ENCODE peak calls at places on chromosome 10, in eight cellular contexts. X is uterus, O is upper lobe of right lung, S is Caco-2, U is WTC11, Z is heart left ventricle, M is foreskin fibroblast, A is HFF-Myc. R is an unnamed sample.

GRCh38 chr10:123848564-123849457 is 42.8 kb downstream of the CPXM2 start:
- DNase-seq in A (no peak), U (no peak), Z (no peak), S (no peak), O (no peak), M (no peak), X (no peak), R (no peak)

GRCh38 chr10:102811346-102811745 is 25.9 kb downstream of the CYP17A1 start:
- DNase-seq in X (no peak), Z (no peak), A (no peak), U (no peak), M (no peak), S (no peak), O (no peak), R (no peak)

GRCh38 chr10:1323951-1324350 is 267.8 kb downstream of the WDR37 start:
- DNase-seq in A (no peak), M (no peak), Z (no peak), X (no peak), O (no peak), U (no peak), S (no peak), R (no peak)

GRCh38 chr10:84706875-84707274 is 378.5 kb downstream of the CCSER2 start:
- DNase-seq in X (no peak), S (no peak), Z (no peak), O (no peak), A (no peak), M (no peak), U (no peak), R (no peak)

GRCh38 chr10:11232222-11232961 is 214.7 kb downstream of the CELF2 start:
- DNase-seq in X (no peak), Z (no peak), U (no peak), S (no peak), M (no peak), O (no peak), A (no peak), R (no peak)

GRCh38 chr10:119041332-119041731 is 11.8 kb downstream of the NANOS1 start:
- DNase-seq in S (no peak), O (no peak), U (no peak), A (no peak), M (no peak), X (no peak), Z (no peak), R (no peak)

GRCh38 chr10:46539596-46540411 is 16.7 kb downstream of the GPRIN2 start:
- DNase-seq in S (peak), U (peak), O (peak), X (peak), M (no peak), A (no peak), Z (peak), R (peak)

GRCh38 chr10:104117839-104118323 is 4.1 kb upstream of the SFR1 start:
- DNase-seq in U (no peak), O (no peak), Z (no peak), A (no peak), X (no peak), M (no peak), S (no peak), R (no peak)

GRCh38 chr10:128045833-128046120 is 80.4 kb downstream of the MKI67 start:
- DNase-seq in U (no peak), M (no peak), X (no peak), A (no peak), S (no peak), O (no peak), Z (no peak), R (no peak)

GRCh38 chr10:128046156-128046933 is 79.9 kb downstream of the MKI67 start:
- DNase-seq in A (no peak), M (no peak), Z (peak), O (peak), X (no peak), S (no peak), U (no peak), R (peak)

GRCh38 chr10:128046934-128047251 is 79.3 kb downstream of the MKI67 start:
- DNase-seq in Z (peak), A (no peak), X (no peak), M (no peak), O (no peak), S (no peak), U (no peak), R (peak)

GRCh38 chr10:128047991-128048826 is 78.0 kb downstream of the MKI67 start:
- DNase-seq in U (no peak), X (no peak), O (no peak), Z (peak), A (no peak), M (no peak), S (no peak), R (peak)

DNA sequence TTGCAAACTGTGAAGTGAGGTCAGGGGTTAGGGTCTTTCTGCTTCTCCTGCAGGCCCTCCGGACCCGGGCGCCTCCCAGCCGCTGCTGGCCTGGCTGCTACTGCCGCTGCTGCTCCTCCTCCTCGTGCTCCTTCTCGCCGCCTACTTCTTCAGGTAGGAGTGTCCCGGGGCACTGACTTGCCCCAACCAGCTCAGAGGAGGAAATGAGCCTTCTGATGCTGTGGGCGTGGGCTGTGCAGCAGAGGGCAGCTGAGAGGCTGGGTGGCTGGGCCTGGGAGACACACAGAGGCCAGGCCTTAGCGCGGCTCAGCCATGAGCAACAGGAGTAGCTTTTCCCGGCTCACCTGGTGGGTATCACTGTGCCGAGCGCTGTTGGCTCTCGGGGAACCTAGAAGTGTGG is 78.9 kb downstream of the MKI67 start:
- DNase-seq in X (no peak), O (peak), S (no peak), U (peak), M (no peak), Z (peak), A (no peak), R (peak)
- TF ChIP-seq CTCF in X (no peak), O (no peak), S (no peak), U (no peak), M (no peak), Z (no peak), A (no peak), R (no peak)

DNA sequence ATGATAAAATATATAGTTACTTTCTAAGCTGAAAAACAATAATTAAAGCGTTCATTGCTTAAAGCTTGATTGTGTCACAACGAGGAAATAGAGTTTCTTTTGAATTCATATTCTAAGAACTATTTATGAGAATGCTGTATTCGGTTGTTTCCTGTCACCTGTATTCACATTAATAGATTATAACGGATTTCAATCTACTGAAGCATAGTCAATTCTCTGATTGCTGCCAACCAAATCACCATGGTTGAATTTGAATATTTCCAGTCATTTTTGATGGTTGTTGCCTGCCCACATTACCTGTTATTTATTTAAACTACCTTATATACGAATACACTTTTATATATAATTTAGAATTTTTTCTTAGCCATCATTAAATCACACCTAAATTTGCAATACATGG is 22.0 kb downstream of the IL2RA start:
- DNase-seq in U (no peak), S (no peak), A (no peak), M (no peak), O (no peak), X (no peak), Z (no peak), R (no peak)
- TF ChIP-seq CTCF in U (no peak), S (no peak), A (no peak), M (no peak), O (no peak), X (no peak), Z (no peak), R (no peak)

DNA sequence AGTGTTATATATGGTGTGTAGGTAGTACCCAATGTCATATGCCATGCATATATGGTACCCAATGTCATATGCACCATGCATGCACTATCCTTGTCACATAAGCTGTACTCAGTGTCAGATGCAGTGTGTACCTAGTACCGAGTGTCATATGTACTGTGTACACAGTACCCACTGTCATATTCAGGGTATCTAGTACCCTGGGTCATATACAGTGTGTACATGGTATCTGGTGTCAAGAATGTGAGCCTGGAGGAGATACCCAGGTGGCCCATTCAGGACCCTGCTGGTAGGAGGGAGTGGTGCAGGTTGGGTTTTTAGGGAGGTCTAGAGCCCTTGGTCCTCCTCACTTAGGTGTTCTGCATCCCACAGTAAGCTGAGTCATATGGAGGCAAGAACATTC is 1.8 kb downstream of the ZMYND11 start:
- DNase-seq in A (no peak), S (peak), U (peak), Z (no peak), M (no peak), O (no peak), X (no peak), R (no peak)
- TF ChIP-seq CTCF in A (peak), S (peak), U (peak), Z (no peak), M (peak), O (peak), X (no peak), R (peak)

GRCh38 chr10:62707810-62708209 is 96.7 kb upstream of the ADO start:
- DNase-seq in A (no peak), S (no peak), M (no peak), U (no peak), Z (no peak), X (no peak), O (no peak), R (no peak)

GRCh38 chr10:62709200-62709599 is 95.3 kb upstream of the ADO start:
- DNase-seq in M (no peak), X (no peak), U (no peak), Z (no peak), A (no peak), S (no peak), O (no peak), R (no peak)

GRCh38 chr10:62710182-62710581 is 94.3 kb upstream of the ADO start:
- DNase-seq in X (no peak), M (no peak), Z (no peak), A (no peak), S (no peak), U (no peak), O (no peak), R (no peak)

GRCh38 chr10:62705789-62706188 is 98.7 kb upstream of the ADO start:
- DNase-seq in X (no peak), M (no peak), Z (no peak), O (no peak), U (no peak), A (no peak), S (no peak), R (no peak)

GRCh38 chr10:62708569-62708968 is 96.0 kb upstream of the ADO start:
- DNase-seq in U (no peak), A (no peak), O (no peak), S (no peak), X (no peak), Z (no peak), M (no peak), R (no peak)
- TF ChIP-seq CTCF in U (no peak), A (no peak), O (no peak), S (no peak), X (no peak), Z (no peak), M (no peak), R (no peak)

GRCh38 chr10:125066704-125067447 is 93.5 kb downstream of the CTBP2 start:
- DNase-seq in S (no peak), U (no peak), Z (no peak), A (no peak), X (no peak), M (no peak), O (no peak), R (peak)

GRCh38 chr10:125067764-125068163 is 92.6 kb downstream of the CTBP2 start:
- DNase-seq in X (no peak), O (peak), Z (no peak), A (no peak), S (no peak), M (no peak), U (no peak), R (peak)

GRCh38 chr10:125063256-125063945 is 97.0 kb downstream of the CTBP2 start:
- DNase-seq in O (no peak), A (no peak), X (peak), S (no peak), Z (no peak), M (no peak), U (no peak), R (peak)

GRCh38 chr10:125062244-125063208 is 97.8 kb downstream of the CTBP2 start:
- DNase-seq in A (no peak), M (peak), Z (peak), U (no peak), X (no peak), S (no peak), O (no peak), R (peak)

GRCh38 chr10:125064681-125065492 is 95.5 kb downstream of the CTBP2 start:
- DNase-seq in U (no peak), M (no peak), S (peak), Z (no peak), A (no peak), X (no peak), O (peak), R (peak)
- TF ChIP-seq CTCF in U (no peak), M (no peak), S (no peak), Z (no peak), A (no peak), X (no peak), O (no peak), R (no peak)

GRCh38 chr10:29240991-29241660 is 47.7 kb upstream of the LYZL1 start:
- DNase-seq in X (peak), U (no peak), M (peak), A (no peak), Z (no peak), S (no peak), O (no peak), R (no peak)

GRCh38 chr10:29241925-29242324 is 46.9 kb upstream of the LYZL1 start:
- DNase-seq in Z (no peak), M (no peak), X (no peak), O (no peak), S (no peak), A (no peak), U (no peak), R (no peak)

GRCh38 chr10:29237786-29238185 is 51.1 kb upstream of the LYZL1 start:
- DNase-seq in S (peak), Z (no peak), U (no peak), M (no peak), O (no peak), A (no peak), X (no peak), R (no peak)

GRCh38 chr10:29238531-29239080 is 50.3 kb upstream of the LYZL1 start:
- DNase-seq in A (no peak), M (no peak), Z (no peak), X (no peak), U (no peak), S (peak), O (no peak), R (no peak)

DNA sequence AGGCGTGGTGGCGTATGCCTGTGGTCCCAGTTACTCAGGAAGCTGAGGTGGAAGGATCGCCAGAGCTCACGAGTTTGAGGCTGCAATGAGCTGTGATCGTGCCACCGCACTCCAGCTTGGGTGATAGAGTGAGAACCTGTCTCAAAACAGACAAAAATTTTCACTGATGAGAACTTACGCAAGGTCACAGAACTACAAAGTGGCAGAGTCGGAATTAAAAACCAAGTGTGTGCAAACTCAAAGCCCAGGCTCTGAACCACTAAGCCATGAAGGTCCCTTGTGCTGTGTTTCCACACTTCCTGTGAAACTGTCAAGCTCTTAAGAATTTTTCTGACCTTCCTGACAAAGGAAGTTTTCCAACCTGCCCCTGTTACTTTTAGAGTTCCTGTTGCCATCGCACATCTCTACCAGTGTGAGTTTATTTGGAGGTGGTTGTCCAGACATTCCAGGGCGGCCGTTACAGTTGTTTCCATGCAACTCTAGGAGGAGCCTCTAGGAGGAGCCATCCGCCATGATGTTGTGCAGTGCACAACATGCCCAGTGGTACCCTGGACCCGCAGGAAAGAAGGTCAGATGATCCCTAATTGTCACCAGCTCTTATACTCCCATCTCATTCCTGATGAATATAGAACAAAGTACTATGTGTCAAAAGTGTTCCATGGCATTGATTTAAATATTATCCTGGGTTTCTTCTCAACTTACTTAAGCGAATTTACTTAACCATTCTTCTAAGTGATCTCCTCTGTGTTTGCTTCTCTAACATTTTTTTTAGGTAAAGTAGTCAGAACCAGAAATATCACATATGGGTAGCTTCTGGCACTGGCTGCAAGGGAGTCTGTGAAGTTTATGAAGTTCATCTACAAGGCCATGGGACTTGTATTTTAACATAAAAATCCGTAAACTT is 49.0 kb upstream of the LYZL1 start:
- DNase-seq in O (no peak), S (peak), X (no peak), M (no peak), U (peak), A (no peak), Z (peak), R (no peak)
- TF ChIP-seq CTCF in O (peak), S (peak), X (peak), M (peak), U (peak), A (peak), Z (peak), R (peak)

DNA sequence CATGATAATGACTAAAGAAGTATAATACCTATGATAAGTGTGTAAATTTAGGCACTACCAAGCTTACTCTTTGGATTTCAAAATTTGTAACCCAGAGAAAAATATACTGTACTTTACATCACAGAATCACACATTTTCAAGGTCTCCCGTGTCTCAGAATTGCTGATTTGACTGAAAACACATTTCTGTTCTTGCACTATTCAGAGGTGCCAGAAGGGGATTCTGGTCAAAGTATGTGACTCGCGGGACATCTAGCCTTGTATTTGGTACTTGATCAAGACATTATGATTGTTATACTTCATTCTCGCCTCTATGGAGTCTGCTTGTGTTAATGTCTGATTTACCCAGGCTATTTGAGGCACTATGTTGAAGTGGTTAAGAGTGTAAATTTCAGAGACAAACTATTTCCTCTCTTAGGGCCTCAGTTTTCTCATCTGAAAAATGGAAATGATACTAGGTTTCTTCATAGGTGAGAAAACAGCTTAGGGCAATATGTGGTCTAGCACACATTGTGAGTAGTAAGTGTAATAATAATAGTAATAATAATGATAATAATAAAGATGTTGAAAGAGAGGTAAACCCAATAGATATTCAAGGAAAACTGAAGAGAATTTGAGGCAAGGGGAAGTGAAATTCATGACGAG is 320.4 kb downstream of the RNLS start:
- DNase-seq in A (no peak), X (no peak), M (no peak), U (no peak), S (no peak), Z (no peak), O (no peak), R (no peak)
- TF ChIP-seq CTCF in A (no peak), X (no peak), M (no peak), U (no peak), S (no peak), Z (no peak), O (no peak), R (no peak)

DNA sequence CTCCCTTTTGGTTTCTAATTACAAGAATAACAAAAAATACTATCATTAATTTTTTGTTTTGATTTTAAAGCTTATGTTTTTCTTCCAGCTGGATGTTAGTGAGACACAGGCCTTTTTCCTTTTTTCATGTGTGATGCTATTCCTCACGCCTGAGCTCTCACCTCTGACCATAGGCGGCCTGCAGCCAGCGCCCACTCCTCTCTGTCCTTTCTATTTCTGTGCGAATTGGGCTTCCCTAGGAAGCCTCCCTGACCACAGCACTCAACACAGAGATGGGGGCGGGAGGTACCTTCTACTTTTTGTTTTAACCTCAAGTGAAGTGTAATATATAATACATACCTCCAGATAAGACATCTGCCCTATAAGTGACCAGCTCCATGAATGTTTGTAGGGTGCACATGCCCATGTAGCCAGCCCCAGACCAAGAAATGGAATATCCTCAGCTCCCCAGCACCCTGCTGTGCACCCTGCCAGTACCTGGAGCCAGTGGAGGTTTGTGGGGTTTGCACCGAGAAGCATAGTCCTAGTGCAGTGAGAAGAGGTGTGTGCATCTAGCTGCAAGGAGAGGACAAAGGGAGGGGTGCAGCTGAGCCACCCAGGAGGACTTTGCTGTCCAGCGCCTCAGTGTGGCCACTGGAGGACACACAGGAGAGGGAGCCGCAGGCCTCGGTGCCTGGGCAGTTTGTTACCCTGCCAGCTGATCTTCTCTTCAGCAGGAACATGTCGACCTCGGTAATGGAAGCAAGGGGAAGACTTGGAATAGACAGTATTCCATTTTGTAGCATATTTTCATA is 38.5 kb downstream of the BNIP3 start:
- DNase-seq in Z (no peak), X (no peak), O (peak), M (no peak), U (peak), A (no peak), S (peak), R (no peak)
- TF ChIP-seq CTCF in Z (peak), X (no peak), O (peak), M (peak), U (no peak), A (peak), S (peak), R (peak)

DNA sequence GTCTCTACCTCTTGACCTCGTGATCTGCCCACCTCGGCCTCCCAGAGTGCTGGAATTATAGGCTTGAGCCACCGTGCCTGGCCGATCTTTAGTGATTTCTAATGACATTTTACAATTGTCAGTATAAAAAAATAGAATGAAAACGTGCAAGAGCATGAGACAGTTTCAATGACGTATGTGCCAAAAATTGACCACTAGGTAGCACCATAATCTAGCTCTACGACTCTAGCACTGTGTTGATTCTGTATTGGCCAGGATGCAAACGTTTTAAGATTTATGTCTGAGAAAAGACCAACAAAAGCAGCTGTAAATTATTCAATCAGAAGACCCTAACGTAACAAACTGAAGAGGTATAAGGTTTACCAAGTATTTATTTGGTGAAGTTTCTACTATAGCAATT is 25.4 kb upstream of the EXOC6 start:
- DNase-seq in X (no peak), M (no peak), S (peak), Z (no peak), U (no peak), A (no peak), O (no peak), R (no peak)
- TF ChIP-seq CTCF in X (no peak), M (no peak), S (peak), Z (peak), U (no peak), A (peak), O (peak), R (no peak)

R was measured in kidney.